ENCODE peak calls at places on chromosomes 2 and 18, in six cellular contexts. W is H9, T is A549, U is SK-N-SH, B is neural progenitor cell, K is mammary epithelial cell. R is an unnamed sample.

GRCh38 chr2:64202206-64202864 is 58.1 kb upstream of the PELI1 start:
- DNase-seq in W (no peak), T (no peak), U (no peak), B (no peak), K (peak; percentile 52), R (no peak)

GRCh38 chr2:70248810-70249438 is 496 bp upstream of the TIA1 start:
- DNase-seq in W (no peak), T (no peak), U (no peak), B (peak; percentile 88), K (no peak), R (peak; percentile 79)

GRCh38 chr2:38462121-38462634 is 85.1 kb upstream of the ATL2 start:
- DNase-seq in W (no peak), T (peak; percentile 64), U (no peak), B (no peak), K (peak; percentile 100), R (peak; percentile 95)

GRCh38 chr2:201216918-201217317 is 34.0 kb downstream of the CASP10 start:
- DNase-seq in W (no peak), T (no peak), U (no peak), B (no peak), K (no peak), R (no peak)

GRCh38 chr18:77039196-77040140 is 93.1 kb downstream of the MBP start:
- DNase-seq in W (no peak), T (no peak), U (no peak), B (no peak), K (peak; percentile 23), R (peak; percentile 74)

GRCh38 chr2:170143045-170143717 is 34.8 kb upstream of the MYO3B start:
- DNase-seq in W (no peak), T (no peak), U (no peak), B (no peak), K (no peak), R (no peak)

GRCh38 chr18:62505669-62506494 is 16.9 kb upstream of the ZCCHC2 start:
- DNase-seq in W (no peak), T (no peak), U (no peak), B (no peak), K (peak; percentile 24), R (peak; percentile 30)

GRCh38 chr2:154402138-154402714 is 296.3 kb upstream of the KCNJ3 start:
- DNase-seq in W (no peak), T (peak; percentile 8), U (peak; percentile 16), B (peak; percentile 39), K (peak; percentile 20), R (no peak)

GRCh38 chr2:43031471-43032224 is 194.8 kb downstream of the ZFP36L2 start:
- DNase-seq in W (no peak), T (no peak), U (no peak), B (no peak), K (no peak), R (no peak)

DNA sequence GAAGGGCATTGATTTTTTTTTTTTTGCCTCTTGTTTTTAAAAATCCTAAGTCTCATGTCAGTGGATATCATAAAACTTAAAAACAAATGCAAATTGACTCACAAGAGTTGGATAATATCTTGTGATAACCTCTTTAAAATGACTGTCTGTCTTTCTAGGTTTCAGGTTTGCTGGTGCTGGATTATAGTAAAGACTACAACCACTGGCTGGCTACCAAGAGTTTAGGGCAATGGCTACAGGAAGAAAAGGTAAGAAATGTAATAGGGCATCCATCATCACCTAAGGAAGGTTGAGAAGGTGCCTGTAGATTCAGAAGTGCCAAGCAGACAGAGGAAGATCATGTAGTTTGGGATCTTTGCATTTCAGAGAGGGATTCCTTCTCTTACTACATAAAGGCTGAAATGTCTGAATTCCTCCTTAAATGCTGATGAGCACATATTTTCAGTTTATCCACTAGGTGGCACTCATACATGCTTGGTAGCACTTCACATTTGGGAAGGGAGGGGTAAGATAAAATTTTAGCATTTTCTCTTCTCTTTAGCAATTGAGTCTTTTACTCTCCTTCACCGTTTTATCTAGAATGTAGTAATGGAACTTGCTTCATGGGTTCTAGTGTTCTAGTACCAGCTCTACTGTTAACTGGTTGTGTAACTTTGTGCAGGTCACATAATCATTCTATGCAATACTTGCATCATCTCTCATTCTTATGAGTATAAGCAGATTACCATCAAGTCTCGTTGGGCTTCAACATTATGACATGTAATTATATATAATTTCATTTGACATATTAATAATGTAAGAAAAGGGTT is 21.1 kb downstream of the CPS1 start:
- DNase-seq in W (no peak), T (peak; percentile 18), U (peak; percentile 16), B (peak; percentile 63), K (peak; percentile 25), R (peak; percentile 65)
- TF ChIP-seq CTCF in W (peak; percentile 84), T (peak; percentile 73), U (peak; percentile 90), B (peak; percentile 84), K (peak; percentile 84), R (peak; percentile 82)

GRCh38 chr2:54626131-54626530 is 97.3 kb upstream of the EML6 start:
- DNase-seq in W (no peak), T (no peak), U (no peak), B (no peak), K (no peak), R (no peak)

GRCh38 chr2:54620948-54621347 is 102.5 kb upstream of the EML6 start:
- DNase-seq in W (no peak), T (no peak), U (no peak), B (peak; percentile 15), K (no peak), R (no peak)

GRCh38 chr2:54627973-54628372 is 95.5 kb upstream of the EML6 start:
- DNase-seq in W (no peak), T (no peak), U (no peak), B (no peak), K (no peak), R (no peak)

GRCh38 chr2:54626884-54627283 is 96.6 kb upstream of the EML6 start:
- DNase-seq in W (no peak), T (no peak), U (no peak), B (no peak), K (no peak), R (no peak)

DNA sequence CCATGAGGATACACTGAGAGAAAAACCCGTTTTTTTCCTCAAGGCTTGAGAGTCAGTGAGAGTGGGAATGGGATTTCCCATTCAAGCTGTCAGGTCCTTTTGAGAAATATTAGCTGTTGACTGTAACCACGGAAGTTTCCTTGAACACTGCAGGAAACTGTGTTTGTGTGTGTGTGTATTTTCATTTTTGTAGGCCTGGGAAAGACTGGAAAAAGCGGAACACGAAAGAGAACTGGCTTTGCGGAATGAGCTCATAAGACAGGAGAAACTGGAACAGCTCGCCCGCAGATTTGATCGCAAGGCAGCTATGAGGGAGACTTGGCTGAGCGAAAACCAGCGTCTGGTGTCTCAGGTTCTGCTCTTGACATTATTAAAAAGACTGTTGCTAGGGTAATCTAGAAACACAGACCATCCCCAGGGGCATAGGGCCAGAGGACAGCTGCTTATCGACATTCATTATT is 98.8 kb upstream of the EML6 start:
- DNase-seq in W (no peak), T (no peak), U (peak; percentile 60), B (no peak), K (no peak), R (no peak)
- H3K4me2 ChIP-seq in W (no peak overlapping the region), T (no peak overlapping the region), U (no peak overlapping the region), B (no peak overlapping the region), K (no peak overlapping the region), R (no peak overlapping the region)

DNA sequence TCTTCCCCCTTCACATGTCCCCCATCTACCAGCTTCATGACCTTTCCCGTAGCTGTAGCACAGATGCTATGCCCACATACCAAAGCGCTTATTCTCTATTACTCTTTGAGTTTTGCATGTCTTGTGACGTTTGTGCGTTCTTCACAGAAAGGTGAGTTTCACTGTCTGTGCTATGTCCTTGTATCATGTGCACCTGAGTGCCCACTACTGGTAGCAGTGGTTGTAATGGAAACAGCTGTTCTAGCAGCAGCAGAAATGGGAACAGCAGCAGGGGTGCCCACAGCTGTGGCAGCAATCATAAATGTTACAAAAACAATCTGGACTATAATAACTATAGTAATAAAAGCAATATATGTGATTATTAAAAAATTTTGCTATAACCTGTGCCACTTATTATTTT is 127.1 kb downstream of the STK39 start:
- DNase-seq in W (no peak), T (no peak), U (no peak), B (no peak), K (no peak), R (no peak)
- TF ChIP-seq CTCF in W (no peak), T (no peak), U (no peak), B (no peak), K (no peak), R (no peak)

GRCh38 chr2:214876815-214877214 is 67.3 kb upstream of the BARD1 start:
- DNase-seq in W (no peak), T (no peak), U (no peak), B (no peak), K (no peak), R (no peak)
- H3K4me2 ChIP-seq in W (no peak overlapping the region), T (no peak overlapping the region), U (no peak overlapping the region), B (no peak overlapping the region), K (no peak overlapping the region), R (no peak overlapping the region)

DNA sequence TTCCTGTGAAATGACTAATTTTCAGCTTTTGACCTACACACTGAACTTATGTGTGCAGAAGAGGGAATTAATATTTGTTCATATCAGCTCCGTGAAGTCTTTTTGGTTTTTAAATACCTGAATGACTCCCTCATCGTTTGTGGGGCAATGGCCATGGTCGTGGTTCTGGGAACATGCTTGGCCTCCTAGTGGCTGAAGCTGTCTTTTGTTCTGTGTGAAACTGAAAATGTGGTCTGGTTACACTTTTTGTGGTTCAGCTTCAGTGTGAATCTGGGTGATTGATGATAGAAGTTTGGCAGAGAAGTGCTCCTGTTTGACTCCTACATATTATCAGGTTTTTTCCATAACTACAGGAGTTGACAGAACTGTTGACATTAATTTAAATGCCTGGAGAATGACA is 408.2 kb downstream of the THSD7B start:
- DNase-seq in W (no peak), T (no peak), U (no peak), B (no peak), K (peak; percentile 81), R (no peak)
- TF ChIP-seq CTCF in W (peak; percentile 68), T (no peak), U (peak; percentile 49), B (peak; percentile 40), K (peak; percentile 67), R (peak; percentile 73)

GRCh38 chr18:68440433-68440832 is 274.5 kb downstream of the TMX3 start:
- DNase-seq in W (no peak), T (no peak), U (no peak), B (no peak), K (no peak), R (no peak)
- H3K4me2 ChIP-seq in W (no peak overlapping the region), T (no peak overlapping the region), U (no peak overlapping the region), B (no peak overlapping the region), K (no peak overlapping the region), R (no peak overlapping the region)

GRCh38 chr2:8445580-8445979 is 236.3 kb upstream of the ID2 start:
- DNase-seq in W (no peak), T (no peak), U (no peak), B (peak; percentile 46), K (no peak), R (no peak)
- TF ChIP-seq CTCF in W (no peak), T (no peak), U (no peak), B (no peak), K (no peak), R (no peak)